ENCODE peak calls at places on chromosomes 5 and 9, in ten cellular contexts. One of them, this sample, is unnamed. For H3K36me3 and H3K4me1, the result is how much of the 10 kb centered on the place peaks cover.

GRCh38 chr5:54249210-54250028 is 61.0 kb downstream of the ARL15 start:
- DNase-seq in uterus: no peak
- DNase-seq in mucosa of descending colon: peak
- DNase-seq in tibial artery: no peak
- DNase-seq in CD4-positive, CD25-positive, alpha-beta regulatory T cell: no peak
- DNase-seq in GM23248: peak
- DNase-seq in CD8-positive, alpha-beta T cell: no peak
- DNase-seq in tibial nerve: no peak
- DNase-seq in heart left ventricle: peak
- DNase-seq in CD8-positive, alpha-beta memory T cell: peak
- DNase-seq in this sample: no peak

GRCh38 chr5:75862872-75863271 is 145.6 kb upstream of the POC5 start:
- DNase-seq in CD8-positive, alpha-beta T cell: no peak
- DNase-seq in tibial nerve: no peak
- DNase-seq in mucosa of descending colon: no peak
- DNase-seq in GM23248: no peak
- DNase-seq in tibial artery: no peak
- DNase-seq in uterus: no peak
- DNase-seq in CD4-positive, CD25-positive, alpha-beta regulatory T cell: no peak
- DNase-seq in heart left ventricle: no peak
- DNase-seq in CD8-positive, alpha-beta memory T cell: no peak
- DNase-seq in this sample: no peak

GRCh38 chr5:121432-121831 is 29.5 kb downstream of the PLEKHG4B start:
- DNase-seq in uterus: no peak
- DNase-seq in mucosa of descending colon: no peak
- DNase-seq in tibial artery: no peak
- DNase-seq in heart left ventricle: no peak
- DNase-seq in CD8-positive, alpha-beta T cell: no peak
- DNase-seq in CD8-positive, alpha-beta memory T cell: no peak
- DNase-seq in tibial nerve: no peak
- DNase-seq in GM23248: no peak
- DNase-seq in CD4-positive, CD25-positive, alpha-beta regulatory T cell: no peak
- DNase-seq in this sample: no peak

GRCh38 chr9:97411789-97412627 is at the start of gene TDRD7:
- DNase-seq in CD8-positive, alpha-beta memory T cell: peak
- DNase-seq in mucosa of descending colon: peak
- DNase-seq in tibial nerve: peak
- DNase-seq in GM23248: peak
- DNase-seq in CD8-positive, alpha-beta T cell: peak
- DNase-seq in CD4-positive, CD25-positive, alpha-beta regulatory T cell: peak
- DNase-seq in uterus: peak
- DNase-seq in tibial artery: peak
- DNase-seq in heart left ventricle: peak
- DNase-seq in this sample: peak

GRCh38 chr5:127926974-127927373 is 156.6 kb upstream of the SLC12A2 start:
- DNase-seq in heart left ventricle: no peak
- DNase-seq in mucosa of descending colon: no peak
- DNase-seq in tibial nerve: no peak
- DNase-seq in CD8-positive, alpha-beta T cell: no peak
- DNase-seq in GM23248: no peak
- DNase-seq in CD8-positive, alpha-beta memory T cell: no peak
- DNase-seq in uterus: no peak
- DNase-seq in CD4-positive, CD25-positive, alpha-beta regulatory T cell: no peak
- DNase-seq in tibial artery: no peak
- DNase-seq in this sample: no peak

GRCh38 chr5:59069438-59070079 is 486.7 kb downstream of the RAB3C start:
- DNase-seq in uterus: peak
- DNase-seq in mucosa of descending colon: no peak
- DNase-seq in CD8-positive, alpha-beta memory T cell: no peak
- DNase-seq in tibial nerve: no peak
- DNase-seq in CD8-positive, alpha-beta T cell: no peak
- DNase-seq in heart left ventricle: peak
- DNase-seq in tibial artery: peak
- DNase-seq in CD4-positive, CD25-positive, alpha-beta regulatory T cell: no peak
- DNase-seq in GM23248: peak
- DNase-seq in this sample: peak

GRCh38 chr5:107668154-107668932 is 2.4 kb downstream of the EFNA5 start:
- DNase-seq in uterus: no peak
- DNase-seq in tibial artery: no peak
- DNase-seq in CD8-positive, alpha-beta T cell: no peak
- DNase-seq in GM23248: no peak
- DNase-seq in CD8-positive, alpha-beta memory T cell: no peak
- DNase-seq in CD4-positive, CD25-positive, alpha-beta regulatory T cell: no peak
- DNase-seq in heart left ventricle: no peak
- DNase-seq in mucosa of descending colon: no peak
- DNase-seq in tibial nerve: no peak
- DNase-seq in this sample: no peak

GRCh38 chr9:25377039-25377438 is 301.2 kb downstream of the TUSC1 start:
- DNase-seq in mucosa of descending colon: no peak
- DNase-seq in CD8-positive, alpha-beta memory T cell: no peak
- DNase-seq in uterus: no peak
- DNase-seq in tibial nerve: no peak
- DNase-seq in heart left ventricle: no peak
- DNase-seq in tibial artery: no peak
- DNase-seq in CD4-positive, CD25-positive, alpha-beta regulatory T cell: no peak
- DNase-seq in CD8-positive, alpha-beta T cell: no peak
- DNase-seq in GM23248: no peak
- DNase-seq in this sample: no peak

GRCh38 chr9:124008307-124008854 is 3.2 kb upstream of the LHX2 start:
- DNase-seq in heart left ventricle: no peak
- DNase-seq in CD8-positive, alpha-beta T cell: no peak
- DNase-seq in uterus: no peak
- DNase-seq in tibial artery: no peak
- DNase-seq in CD8-positive, alpha-beta memory T cell: no peak
- DNase-seq in tibial nerve: no peak
- DNase-seq in GM23248: no peak
- DNase-seq in mucosa of descending colon: no peak
- DNase-seq in CD4-positive, CD25-positive, alpha-beta regulatory T cell: no peak
- DNase-seq in this sample: no peak

GRCh38 chr9:96420468-96421219 is 2.5 kb upstream of the ZNF367 start:
- DNase-seq in heart left ventricle: peak
- DNase-seq in tibial nerve: no peak
- DNase-seq in CD4-positive, CD25-positive, alpha-beta regulatory T cell: no peak
- DNase-seq in tibial artery: peak
- DNase-seq in CD8-positive, alpha-beta memory T cell: no peak
- DNase-seq in GM23248: peak
- DNase-seq in uterus: peak
- DNase-seq in CD8-positive, alpha-beta T cell: no peak
- DNase-seq in mucosa of descending colon: no peak
- DNase-seq in this sample: peak

GRCh38 chr9:125258832-125259534 is 2.6 kb upstream of the GAPVD1 start:
- DNase-seq in CD4-positive, CD25-positive, alpha-beta regulatory T cell: no peak
- DNase-seq in tibial artery: peak
- DNase-seq in CD8-positive, alpha-beta memory T cell: no peak
- DNase-seq in GM23248: no peak
- DNase-seq in CD8-positive, alpha-beta T cell: no peak
- DNase-seq in heart left ventricle: no peak
- DNase-seq in uterus: no peak
- DNase-seq in tibial nerve: no peak
- DNase-seq in mucosa of descending colon: no peak
- DNase-seq in this sample: no peak

GRCh38 chr9:37413311-37413710 is 9.2 kb upstream of the GRHPR start:
- DNase-seq in GM23248: peak
- DNase-seq in CD8-positive, alpha-beta memory T cell: no peak
- DNase-seq in CD4-positive, CD25-positive, alpha-beta regulatory T cell: no peak
- DNase-seq in tibial nerve: no peak
- DNase-seq in uterus: no peak
- DNase-seq in heart left ventricle: no peak
- DNase-seq in tibial artery: no peak
- DNase-seq in mucosa of descending colon: no peak
- DNase-seq in CD8-positive, alpha-beta T cell: no peak
- DNase-seq in this sample: peak

GRCh38 chr5:72648511-72648910 is 141.3 kb upstream of the ZNF366 start:
- DNase-seq in CD8-positive, alpha-beta memory T cell: no peak
- DNase-seq in tibial artery: no peak
- DNase-seq in CD8-positive, alpha-beta T cell: no peak
- DNase-seq in GM23248: peak
- DNase-seq in uterus: peak
- DNase-seq in mucosa of descending colon: no peak
- DNase-seq in tibial nerve: no peak
- DNase-seq in CD4-positive, CD25-positive, alpha-beta regulatory T cell: no peak
- DNase-seq in heart left ventricle: no peak
- DNase-seq in this sample: no peak

GRCh38 chr5:128121679-128122078 is 38.1 kb downstream of the SLC12A2 start:
- DNase-seq in tibial artery: no peak
- DNase-seq in GM23248: peak
- DNase-seq in CD8-positive, alpha-beta T cell: no peak
- DNase-seq in tibial nerve: no peak
- DNase-seq in uterus: no peak
- DNase-seq in mucosa of descending colon: peak
- DNase-seq in CD4-positive, CD25-positive, alpha-beta regulatory T cell: no peak
- DNase-seq in CD8-positive, alpha-beta memory T cell: no peak
- DNase-seq in heart left ventricle: no peak
- DNase-seq in this sample: no peak

GRCh38 chr5:77942578-77943239 is 166.6 kb upstream of the TBCA start:
- DNase-seq in uterus: no peak
- DNase-seq in CD4-positive, CD25-positive, alpha-beta regulatory T cell: no peak
- DNase-seq in CD8-positive, alpha-beta T cell: no peak
- DNase-seq in heart left ventricle: no peak
- DNase-seq in tibial nerve: no peak
- DNase-seq in GM23248: no peak
- DNase-seq in CD8-positive, alpha-beta memory T cell: no peak
- DNase-seq in mucosa of descending colon: no peak
- DNase-seq in tibial artery: no peak
- DNase-seq in this sample: no peak

DNA sequence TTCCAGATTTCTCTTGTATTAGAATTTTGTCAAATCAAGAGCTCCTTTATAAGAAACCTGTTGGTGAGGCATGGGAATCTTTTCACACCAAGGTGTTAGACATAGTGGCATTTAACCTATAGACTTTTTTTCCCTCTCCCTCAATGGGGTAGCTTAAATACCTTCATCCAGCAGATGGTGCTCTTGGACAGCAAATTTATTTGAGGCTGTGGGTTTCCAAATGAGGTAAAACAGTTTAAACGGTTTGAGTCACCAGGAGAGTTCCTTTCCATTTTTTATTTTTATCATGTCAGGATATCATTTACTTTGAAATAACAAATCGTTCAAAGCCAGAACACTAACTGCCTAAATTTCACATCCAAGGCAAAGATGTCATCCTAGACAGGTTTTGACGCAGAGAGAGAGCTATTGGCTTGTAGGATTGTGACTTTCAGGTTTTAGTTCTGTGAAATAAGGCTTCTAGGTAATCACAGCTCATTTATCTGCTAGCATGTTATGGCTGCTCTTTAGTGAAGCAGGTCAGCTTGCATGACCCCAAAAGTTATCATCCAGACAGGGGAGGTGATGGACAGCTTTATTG is 69.7 kb downstream of the KDM4C start:
- DNase-seq in CD8-positive, alpha-beta memory T cell: no peak
- DNase-seq in CD8-positive, alpha-beta T cell: no peak
- DNase-seq in CD4-positive, CD25-positive, alpha-beta regulatory T cell: peak
- DNase-seq in tibial nerve: no peak
- DNase-seq in tibial artery: no peak
- DNase-seq in uterus: no peak
- DNase-seq in heart left ventricle: no peak
- DNase-seq in GM23248: peak
- DNase-seq in mucosa of descending colon: no peak
- DNase-seq in this sample: peak
- H3K36me3 ChIP-seq in CD8-positive, alpha-beta memory T cell: under half
- H3K36me3 ChIP-seq in CD8-positive, alpha-beta T cell: under half
- H3K36me3 ChIP-seq in CD4-positive, CD25-positive, alpha-beta regulatory T cell: under half
- H3K36me3 ChIP-seq in tibial nerve: under half
- H3K36me3 ChIP-seq in tibial artery: under half
- H3K36me3 ChIP-seq in uterus: under half
- H3K36me3 ChIP-seq in heart left ventricle: under half
- H3K36me3 ChIP-seq in GM23248: under half
- H3K36me3 ChIP-seq in mucosa of descending colon: under half
- H3K36me3 ChIP-seq in this sample: under half

DNA sequence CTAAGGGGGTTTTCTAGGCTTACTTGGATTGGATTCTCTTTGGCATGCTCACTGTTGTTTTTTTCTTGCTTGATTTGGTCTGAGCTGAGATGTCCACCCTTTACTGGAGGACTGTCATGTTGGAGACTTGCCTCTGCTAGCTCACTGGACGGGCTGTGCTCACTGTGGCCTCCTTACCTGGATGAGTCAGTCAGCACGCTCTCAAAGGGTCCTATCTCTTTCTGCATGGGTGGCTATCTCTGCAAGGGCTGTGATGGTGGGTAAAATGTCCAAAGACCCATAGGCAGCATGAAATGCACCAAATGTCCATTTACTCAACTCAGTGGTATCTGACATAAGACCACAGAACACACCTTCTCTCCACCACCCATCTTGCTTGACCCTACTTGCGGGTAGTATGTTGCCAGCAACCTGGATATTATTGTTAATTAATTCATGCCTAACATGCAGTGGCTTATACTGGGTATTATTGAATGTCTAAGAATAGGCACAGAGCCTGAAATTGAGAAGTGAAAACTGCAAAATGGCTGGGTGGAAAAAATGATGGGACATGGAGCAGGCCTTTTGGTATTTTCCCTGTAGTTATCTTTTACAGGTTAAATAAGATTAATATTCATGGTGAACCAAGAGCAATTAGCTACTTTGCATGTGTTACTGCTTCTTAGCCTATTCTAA is 68.9 kb upstream of the TLE1 start:
- DNase-seq in CD4-positive, CD25-positive, alpha-beta regulatory T cell: no peak
- DNase-seq in mucosa of descending colon: no peak
- DNase-seq in CD8-positive, alpha-beta memory T cell: no peak
- DNase-seq in GM23248: no peak
- DNase-seq in tibial nerve: no peak
- DNase-seq in uterus: no peak
- DNase-seq in CD8-positive, alpha-beta T cell: no peak
- DNase-seq in heart left ventricle: no peak
- DNase-seq in tibial artery: no peak
- DNase-seq in this sample: no peak
- H3K4me3 ChIP-seq in CD4-positive, CD25-positive, alpha-beta regulatory T cell: no peak
- H3K4me3 ChIP-seq in mucosa of descending colon: no peak
- H3K4me3 ChIP-seq in CD8-positive, alpha-beta memory T cell: no peak
- H3K4me3 ChIP-seq in GM23248: no peak
- H3K4me3 ChIP-seq in tibial nerve: no peak
- H3K4me3 ChIP-seq in uterus: no peak
- H3K4me3 ChIP-seq in CD8-positive, alpha-beta T cell: no peak
- H3K4me3 ChIP-seq in heart left ventricle: no peak
- H3K4me3 ChIP-seq in tibial artery: no peak
- H3K4me3 ChIP-seq in this sample: no peak

GRCh38 chr9:135901826-135902225 is 5.5 kb downstream of the CAMSAP1 start:
- DNase-seq in tibial artery: no peak
- DNase-seq in heart left ventricle: no peak
- DNase-seq in tibial nerve: no peak
- DNase-seq in CD8-positive, alpha-beta memory T cell: no peak
- DNase-seq in mucosa of descending colon: no peak
- DNase-seq in uterus: no peak
- DNase-seq in CD8-positive, alpha-beta T cell: no peak
- DNase-seq in GM23248: no peak
- DNase-seq in CD4-positive, CD25-positive, alpha-beta regulatory T cell: no peak
- DNase-seq in this sample: no peak
- H3K4me1 ChIP-seq in tibial artery: under half
- H3K4me1 ChIP-seq in heart left ventricle: under half
- H3K4me1 ChIP-seq in tibial nerve: under half
- H3K4me1 ChIP-seq in CD8-positive, alpha-beta memory T cell: under half
- H3K4me1 ChIP-seq in mucosa of descending colon: under half
- H3K4me1 ChIP-seq in uterus: under half
- H3K4me1 ChIP-seq in CD8-positive, alpha-beta T cell: under half
- H3K4me1 ChIP-seq in GM23248: under half
- H3K4me1 ChIP-seq in CD4-positive, CD25-positive, alpha-beta regulatory T cell: under half
- H3K4me1 ChIP-seq in this sample: under half

DNA sequence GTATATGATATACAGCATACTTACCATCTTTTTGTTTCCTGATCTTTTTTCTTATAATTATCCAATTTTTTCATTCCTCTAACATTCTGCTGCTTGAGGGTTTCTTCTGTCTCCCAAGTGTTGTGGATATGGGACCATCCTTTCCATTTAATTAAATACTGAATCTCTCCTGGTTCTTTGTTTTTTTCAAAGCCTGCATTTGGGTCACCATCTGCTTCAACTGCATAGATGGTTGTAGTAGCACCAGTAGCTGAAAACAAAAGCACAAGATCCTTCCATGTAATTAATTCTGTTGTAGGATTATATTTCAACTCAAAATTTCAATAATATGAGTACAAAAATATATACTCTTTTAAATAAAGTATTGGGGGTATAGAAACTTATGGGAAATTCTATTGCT is 29.4 kb downstream of the CHD1 start:
- DNase-seq in CD4-positive, CD25-positive, alpha-beta regulatory T cell: no peak
- DNase-seq in CD8-positive, alpha-beta memory T cell: no peak
- DNase-seq in uterus: no peak
- DNase-seq in heart left ventricle: no peak
- DNase-seq in tibial artery: no peak
- DNase-seq in mucosa of descending colon: no peak
- DNase-seq in CD8-positive, alpha-beta T cell: no peak
- DNase-seq in tibial nerve: no peak
- DNase-seq in GM23248: no peak
- DNase-seq in this sample: no peak
- H3K36me3 ChIP-seq in CD4-positive, CD25-positive, alpha-beta regulatory T cell: half or more
- H3K36me3 ChIP-seq in CD8-positive, alpha-beta memory T cell: half or more
- H3K36me3 ChIP-seq in uterus: under half
- H3K36me3 ChIP-seq in heart left ventricle: under half
- H3K36me3 ChIP-seq in tibial artery: half or more
- H3K36me3 ChIP-seq in mucosa of descending colon: under half
- H3K36me3 ChIP-seq in CD8-positive, alpha-beta T cell: half or more
- H3K36me3 ChIP-seq in tibial nerve: half or more
- H3K36me3 ChIP-seq in GM23248: half or more
- H3K36me3 ChIP-seq in this sample: half or more

This sample was measured in adipocyte.